ENCODE peak calls at places on chromosomes 13 and 19, in nine cellular contexts. Y is left lung, P is AG04450, S is aorta, U is AG09309, J is heart left ventricle, A is astrocyte, L is esophagus squamous epithelium, B is adipocyte. X is an unnamed sample.

GRCh38 chr19:2624537-2625091 is 77.9 kb downstream of the GNG7 start:
- DNase-seq in B (no peak), L (no peak), P (no peak), U (no peak), Y (peak), J (peak), S (no peak), A (no peak), X (no peak)

GRCh38 chr13:98405107-98405571 is 171.8 kb downstream of the STK24 start:
- DNase-seq in Y (no peak), J (no peak), U (no peak), S (no peak), P (no peak), L (no peak), A (peak), B (no peak), X (no peak)

GRCh38 chr19:11420894-11421606 is 1.9 kb upstream of the RGL3 start:
- DNase-seq in J (peak), A (no peak), U (no peak), B (no peak), S (peak), Y (no peak), P (no peak), L (no peak), X (no peak)

GRCh38 chr19:9741476-9742171 is 26.9 kb downstream of the ZNF846 start:
- DNase-seq in S (no peak), L (no peak), A (no peak), Y (no peak), B (no peak), U (no peak), P (no peak), J (no peak), X (no peak)

GRCh38 chr13:100984349-100984748 is 309.8 kb upstream of the TMTC4 start:
- DNase-seq in Y (no peak), L (no peak), A (no peak), B (no peak), J (no peak), P (no peak), S (no peak), U (no peak), X (no peak)

GRCh38 chr19:45470147-45471081 is 2.6 kb downstream of the FOSB start:
- DNase-seq in Y (no peak), B (peak), P (no peak), J (no peak), S (peak), A (peak), L (no peak), U (peak), X (no peak)

GRCh38 chr13:46507978-46508377 is 45.0 kb upstream of the LRCH1 start:
- DNase-seq in S (no peak), L (no peak), P (no peak), A (peak), B (peak), J (no peak), U (no peak), Y (no peak), X (no peak)

GRCh38 chr19:33062902-33063301 is 1.8 kb downstream of the RHPN2 start:
- DNase-seq in U (no peak), P (no peak), Y (no peak), L (no peak), S (no peak), B (no peak), J (no peak), A (no peak), X (no peak)

GRCh38 chr19:43463381-43464088 is 1.9 kb downstream of the LYPD3 start:
- DNase-seq in U (no peak), L (peak), B (peak), P (peak), Y (peak), A (peak), S (peak), J (peak), X (peak)

GRCh38 chr19:42272989-42273406 is 3.9 kb downstream of the CIC start:
- DNase-seq in P (no peak), Y (peak), L (no peak), S (no peak), U (no peak), A (no peak), B (no peak), J (peak), X (no peak)

GRCh38 chr13:100443998-100444328 is 144.6 kb downstream of the GGACT start:
- DNase-seq in S (no peak), J (no peak), L (no peak), Y (no peak), U (no peak), P (no peak), A (no peak), B (no peak), X (no peak)

GRCh38 chr19:45145270-45146189 is 15.3 kb downstream of the NKPD1 start:
- DNase-seq in B (no peak), P (no peak), U (no peak), Y (no peak), S (no peak), L (no peak), A (no peak), J (no peak), X (no peak)

GRCh38 chr13:40611004-40611403 is 55.4 kb downstream of the FOXO1 start:
- DNase-seq in B (no peak), S (no peak), U (no peak), Y (no peak), P (no peak), L (no peak), A (no peak), J (no peak), X (no peak)

GRCh38 chr19:1910169-1910568 is 5.0 kb downstream of the ADAT3 start:
- DNase-seq in Y (no peak), A (no peak), U (no peak), B (peak), P (no peak), J (no peak), L (no peak), S (no peak), X (no peak)

GRCh38 chr13:75906315-75906714 is 270.2 kb downstream of the LMO7 start:
- DNase-seq in Y (no peak), J (no peak), P (no peak), U (no peak), L (no peak), S (no peak), B (no peak), A (no peak), X (no peak)

GRCh38 chr19:49071860-49072547 is 495 bp downstream of the KCNA7 start:
- DNase-seq in U (no peak), A (no peak), J (no peak), B (no peak), P (no peak), L (no peak), S (no peak), Y (no peak), X (no peak)

GRCh38 chr13:110388141-110388943 is 81.3 kb downstream of the COL4A2 start:
- DNase-seq in B (peak), U (no peak), A (peak), L (no peak), P (no peak), S (peak), Y (no peak), J (peak), X (no peak)

GRCh38 chr13:103289661-103290060 is 223.4 kb upstream of the SLC10A2 start:
- DNase-seq in B (peak), S (no peak), U (no peak), L (no peak), Y (no peak), A (peak), P (no peak), J (no peak), X (no peak)

GRCh38 chr13:71798723-71799122 is 68.3 kb downstream of the DACH1 start:
- DNase-seq in Y (no peak), A (no peak), S (no peak), U (no peak), L (no peak), J (no peak), P (no peak), B (no peak), X (no peak)

GRCh38 chr19:34962945-34963530 is 991 bp downstream of the ZNF792 start:
- DNase-seq in Y (no peak), P (no peak), L (no peak), A (no peak), S (no peak), B (peak), J (no peak), U (no peak), X (no peak)

GRCh38 chr19:2014081-2014693 is 1.3 kb downstream of the BTBD2 start:
- DNase-seq in S (no peak), Y (no peak), P (no peak), J (peak), B (no peak), L (no peak), A (no peak), U (no peak), X (no peak)

GRCh38 chr13:26185720-26186119 is 36.4 kb downstream of the RNF6 start:
- DNase-seq in B (no peak), L (no peak), J (no peak), U (no peak), S (no peak), A (no peak), Y (no peak), P (no peak), X (no peak)

GRCh38 chr13:96958286-96958891 is 35.9 kb downstream of the OXGR1 start:
- DNase-seq in L (no peak), S (no peak), J (no peak), A (peak), U (no peak), B (peak), Y (no peak), P (no peak), X (peak)

GRCh38 chr19:18349524-18350128 is 9.2 kb downstream of the PGPEP1 start:
- DNase-seq in B (peak), A (no peak), J (peak), S (peak), Y (peak), P (no peak), L (no peak), U (peak), X (no peak)

GRCh38 chr13:99297330-99297729 is 9.9 kb downstream of the GPR183 start:
- DNase-seq in S (no peak), Y (no peak), U (no peak), A (no peak), P (no peak), L (no peak), J (no peak), B (no peak), X (no peak)

GRCh38 chr13:31105856-31106255 is 55.8 kb downstream of the HSPH1 start:
- DNase-seq in U (no peak), L (no peak), A (no peak), J (no peak), S (no peak), P (no peak), Y (no peak), B (no peak), X (no peak)

GRCh38 chr19:2983351-2984195 is 6.2 kb downstream of the TLE6 start:
- DNase-seq in B (peak), L (no peak), U (no peak), J (peak), Y (peak), A (peak), P (no peak), S (peak), X (no peak)

GRCh38 chr13:23516706-23517105 is 53.5 kb upstream of the TNFRSF19 start:
- DNase-seq in S (no peak), Y (no peak), J (no peak), U (no peak), L (no peak), P (no peak), A (peak), B (peak), X (no peak)

GRCh38 chr13:73394066-73394465 is 335.3 kb downstream of the KLF5 start:
- DNase-seq in P (no peak), Y (no peak), J (no peak), A (no peak), S (no peak), B (no peak), L (no peak), U (no peak), X (no peak)

GRCh38 chr13:78608705-78609463 is 5.5 kb upstream of the POU4F1 start:
- DNase-seq in L (no peak), U (no peak), B (peak), A (no peak), S (no peak), Y (no peak), P (no peak), J (no peak), X (no peak)
- H3K4me3 ChIP-seq in L (peak), U (peak), B (peak), A (peak), S (peak), Y (peak), P (peak), J (peak), X (no peak)

DNA sequence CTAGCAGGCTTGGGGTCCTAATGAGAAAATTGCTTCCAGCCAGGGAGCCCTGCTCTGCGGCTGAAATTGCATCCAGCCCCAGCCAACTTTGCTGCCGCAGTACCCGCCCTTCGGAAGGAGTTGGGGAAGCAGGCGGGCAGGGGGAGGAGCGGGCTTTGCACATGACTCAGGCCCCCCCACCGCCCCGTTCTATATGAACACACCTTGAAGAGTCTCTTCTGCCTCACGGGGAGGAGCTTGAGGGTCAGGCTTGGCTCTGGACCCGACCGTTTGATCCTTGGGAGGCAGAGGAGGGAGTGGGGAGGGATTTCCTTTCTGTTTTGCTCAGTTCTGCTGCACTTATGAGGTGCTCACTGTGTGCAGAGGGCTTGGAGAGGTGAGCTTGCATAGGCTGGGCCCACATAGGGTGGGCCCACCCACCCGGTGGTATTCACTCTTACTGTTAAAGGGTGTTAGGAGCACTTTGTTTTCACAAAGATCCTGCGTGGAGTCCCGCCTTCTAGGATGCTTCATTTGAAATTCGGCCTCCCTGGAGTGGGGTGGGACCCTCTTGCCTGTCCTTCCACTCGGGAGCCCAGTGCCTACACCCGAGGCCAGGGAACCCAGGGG is 46.5 kb downstream of the LYL1 start:
- DNase-seq in Y (peak), B (peak), U (no peak), L (no peak), P (no peak), S (peak), A (peak), J (peak), X (no peak)
- H3K4me3 ChIP-seq in Y (no peak), B (peak), U (peak), L (peak), P (peak), S (no peak), A (peak), J (peak), X (no peak)

GRCh38 chr13:43356566-43356965 is 333.2 kb downstream of the DNAJC15 start:
- DNase-seq in A (no peak), L (no peak), Y (no peak), S (no peak), U (peak), J (no peak), P (no peak), B (no peak), X (peak)
- H3K4me3 ChIP-seq in A (no peak), L (no peak), Y (no peak), S (no peak), U (no peak), J (no peak), P (no peak), B (no peak), X (no peak)

GRCh38 chr19:17312481-17313113 is 3.2 kb downstream of the DDA1 start:
- DNase-seq in B (no peak), S (no peak), J (no peak), A (no peak), L (no peak), U (no peak), Y (no peak), P (no peak), X (no peak)
- H3K4me3 ChIP-seq in B (peak), S (no peak), J (no peak), A (no peak), L (no peak), U (no peak), Y (no peak), P (no peak), X (no peak)

GRCh38 chr13:113856716-113857065 is 7.2 kb downstream of the GAS6 start:
- DNase-seq in S (no peak), B (peak), U (no peak), L (no peak), A (peak), P (no peak), Y (no peak), J (peak), X (no peak)

GRCh38 chr13:113855931-113856715 is 7.8 kb downstream of the GAS6 start:
- DNase-seq in P (no peak), S (no peak), U (no peak), B (no peak), L (no peak), Y (no peak), J (no peak), A (no peak), X (no peak)

GRCh38 chr13:113859311-113860050 is 4.4 kb downstream of the GAS6 start:
- DNase-seq in U (no peak), P (no peak), Y (no peak), S (no peak), L (no peak), A (no peak), J (no peak), B (no peak), X (no peak)

GRCh38 chr13:113855012-113855921 is 8.6 kb downstream of the GAS6 start:
- DNase-seq in L (no peak), U (no peak), J (peak), P (no peak), B (no peak), S (no peak), A (no peak), Y (no peak), X (no peak)

DNA sequence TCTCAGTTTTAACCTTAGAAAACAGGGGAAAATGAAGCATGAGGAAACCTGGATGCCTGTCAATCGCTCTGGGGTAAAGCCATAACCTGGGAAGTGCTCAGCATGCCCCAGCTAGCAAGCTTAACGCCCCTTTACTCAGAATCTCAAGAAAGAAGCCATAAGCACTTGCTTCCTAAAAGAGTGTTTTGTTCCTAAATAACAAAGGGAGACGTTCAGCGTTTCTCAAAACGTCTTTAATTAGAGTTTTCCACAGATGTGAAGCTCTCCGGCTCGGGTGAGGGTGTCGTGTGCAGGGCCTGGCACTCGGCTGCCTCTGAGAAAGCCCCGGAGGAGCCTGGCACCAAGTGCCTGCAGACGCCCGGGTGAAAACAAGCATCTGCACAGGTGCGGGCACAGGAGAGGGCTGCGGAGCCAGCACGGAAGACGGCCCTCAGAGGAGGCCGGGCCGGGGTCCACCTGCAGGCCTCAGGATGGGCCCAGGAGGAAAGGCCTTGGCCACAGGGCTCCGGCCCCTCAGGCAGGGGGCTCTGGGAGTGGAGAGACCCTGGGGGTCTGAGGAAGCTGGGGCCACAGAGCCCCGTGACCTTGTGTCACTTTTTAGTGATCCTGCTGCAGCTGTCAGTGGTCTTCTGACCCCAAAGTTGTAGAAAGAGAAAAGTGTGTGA is 6.2 kb downstream of the GAS6 start:
- DNase-seq in P (no peak), U (no peak), Y (no peak), L (no peak), A (no peak), B (no peak), J (no peak), S (no peak), X (no peak)
- H3K4me3 ChIP-seq in P (no peak), U (no peak), Y (no peak), L (peak), A (no peak), B (no peak), J (no peak), S (no peak), X (no peak)